ENCODE peak calls at places on chromosome 3, in nine cellular contexts. K, Q, P, O, H, S, W, E and D are unnamed samples.

GRCh38 chr3:122332551-122332950 is 7.5 kb downstream of the CSTA start:
- DNase-seq in W (no peak), S (no peak), O (no peak), E (no peak), H (no peak), K (no peak), Q (no peak), P (no peak), D (no peak)

GRCh38 chr3:8554725-8555621 is 53.4 kb downstream of the LMCD1 start:
- DNase-seq in W (peak; percentile 19), Q (no peak), S (peak; percentile 41), P (no peak), K (peak; percentile 16), O (no peak), H (no peak), E (peak; percentile 34), D (no peak)

GRCh38 chr3:29772436-29772835 is 491.6 kb downstream of the RBMS3 start:
- DNase-seq in S (no peak), W (no peak), Q (no peak), O (no peak), P (no peak), E (no peak), K (no peak), H (no peak), D (no peak)

GRCh38 chr3:190618349-190619030 is 104.6 kb downstream of the IL1RAP start:
- DNase-seq in H (no peak), E (no peak), Q (no peak), S (no peak), P (no peak), O (no peak), W (no peak), K (no peak), D (no peak)

GRCh38 chr3:10469406-10470119 is 35.8 kb downstream of the ATP2B2 start:
- DNase-seq in K (no peak), P (peak; percentile 11), O (no peak), H (no peak), E (no peak), S (no peak), W (no peak), Q (no peak), D (no peak)

GRCh38 chr3:183117046-183117445 is 17.8 kb upstream of the MCCC1 start:
- DNase-seq in E (no peak), W (no peak), K (no peak), H (no peak), S (no peak), Q (no peak), P (no peak), O (no peak), D (no peak)

GRCh38 chr3:112390783-112391641 is 58.1 kb downstream of the CD200 start:
- DNase-seq in O (no peak), K (no peak), H (no peak), S (no peak), Q (no peak), P (no peak), E (no peak), W (no peak), D (peak; percentile 83)

GRCh38 chr3:128486692-128487537 is 6.1 kb downstream of the GATA2 start:
- DNase-seq in P (no peak), E (no peak), W (peak; percentile 8), H (no peak), Q (peak; percentile 22), S (no peak), K (no peak), O (peak; percentile 25), D (no peak)

GRCh38 chr3:175648939-175649338 is 789.8 kb downstream of the NAALADL2 start:
- DNase-seq in P (no peak), S (no peak), E (no peak), H (no peak), O (no peak), Q (no peak), K (no peak), W (no peak), D (no peak)

GRCh38 chr3:185815391-185816282 is 9.2 kb downstream of the IGF2BP2 start:
- DNase-seq in H (no peak), O (no peak), S (no peak), K (no peak), Q (no peak), P (no peak), E (no peak), W (no peak), D (no peak)

GRCh38 chr3:190728574-190729246 is 133.8 kb downstream of the GMNC start:
- DNase-seq in O (no peak), H (no peak), E (no peak), W (no peak), S (no peak), K (no peak), Q (peak; percentile 20), P (no peak), D (no peak)

GRCh38 chr3:86451749-86452148 is 539.2 kb downstream of the VGLL3 start:
- DNase-seq in P (no peak), E (no peak), O (no peak), Q (no peak), H (no peak), S (no peak), K (no peak), W (no peak), D (no peak)

GRCh38 chr3:58293516-58293915 is 12.5 kb upstream of the RPP14 start:
- DNase-seq in P (no peak), Q (no peak), O (no peak), K (no peak), E (no peak), W (no peak), H (no peak), S (no peak), D (no peak)

GRCh38 chr3:161793194-161793825 is 296.7 kb downstream of the OTOL1 start:
- DNase-seq in Q (peak; percentile 8), K (no peak), P (no peak), W (no peak), O (no peak), H (no peak), S (no peak), E (no peak), D (no peak)

GRCh38 chr3:85576091-85576690 is 617.4 kb downstream of the CADM2 start:
- DNase-seq in O (peak; percentile 27), P (peak; percentile 39), K (peak; percentile 75), Q (peak; percentile 69), H (peak; percentile 35), W (peak; percentile 70), E (peak; percentile 42), S (peak; percentile 44), D (no peak)

GRCh38 chr3:108719178-108719577 is 38.0 kb downstream of the RETNLB start:
- DNase-seq in H (no peak), P (no peak), W (no peak), O (no peak), E (no peak), Q (no peak), S (no peak), K (no peak), D (no peak)

GRCh38 chr3:127299276-127299675 is 11.4 kb upstream of the PRR20G start:
- DNase-seq in Q (no peak), S (no peak), O (no peak), P (no peak), K (no peak), H (no peak), E (peak; percentile 39), W (no peak), D (no peak)

GRCh38 chr3:62647711-62648110 is 227.5 kb downstream of the CADPS start:
- DNase-seq in Q (no peak), P (no peak), K (no peak), S (no peak), W (no peak), E (no peak), H (no peak), O (no peak), D (no peak)

GRCh38 chr3:14170569-14171159 is 7.7 kb downstream of the XPC start:
- DNase-seq in E (no peak), K (no peak), O (no peak), W (no peak), P (no peak), Q (no peak), H (no peak), S (no peak), D (no peak)

GRCh38 chr3:169668081-169668956 is 4.8 kb upstream of the MECOM start:
- DNase-seq in K (peak; percentile 61), H (no peak), Q (peak; percentile 18), S (peak; percentile 14), P (no peak), E (no peak), O (no peak), W (peak; percentile 59), D (no peak)

GRCh38 chr3:17830786-17831185 is 88.4 kb upstream of the TBC1D5 start:
- DNase-seq in O (no peak), W (no peak), K (no peak), H (no peak), P (no peak), E (no peak), Q (no peak), S (no peak), D (no peak)

GRCh38 chr3:124860599-124860998 is 26.6 kb downstream of the ITGB5 start:
- DNase-seq in Q (peak; percentile 94), S (no peak), O (peak; percentile 64), P (no peak), K (no peak), E (peak; percentile 83), H (no peak), W (no peak), D (no peak)